ENCODE peak calls at places on chromosomes 16 and 17, in nine cellular contexts. X is activated naive CD4-positive, alpha-beta T cell; D is cortex of kidney; A is naive B cell; G is posterior vena cava; U is HS-27A; K is HS-5; S is left cardiac atrium; R is mesenchymal stem cell. J is an unnamed sample.

GRCh38 chr17:73744411-73744810 is 100.2 kb upstream of the SDK2 start:
- DNase-seq in X (no peak), D (no peak), A (no peak), G (no peak), U (no peak), K (no peak), S (no peak), R (no peak), J (no peak)

GRCh38 chr16:21946889-21947635 is 6.1 kb upstream of the UQCRC2 start:
- DNase-seq in X (no peak), D (no peak), A (no peak), G (no peak), U (no peak), K (no peak), S (no peak), R (no peak), J (no peak)

GRCh38 chr16:53892155-53892554 is 188.2 kb downstream of the FTO start:
- DNase-seq in X (no peak), D (no peak), A (no peak), G (no peak), U (no peak), K (peak), S (peak), R (peak), J (peak)

GRCh38 chr17:82065193-82065637 is 389 bp downstream of the DUS1L start:
- DNase-seq in X (no peak), D (no peak), A (no peak), G (no peak), U (no peak), K (no peak), S (no peak), R (peak), J (no peak)

GRCh38 chr17:70426752-70427151 is 257.4 kb downstream of the KCNJ2 start:
- DNase-seq in X (no peak), D (no peak), A (no peak), G (no peak), U (no peak), K (no peak), S (no peak), R (no peak), J (no peak)

GRCh38 chr17:49987681-49988441 is 7.2 kb downstream of the DLX3 start:
- DNase-seq in X (no peak), D (no peak), A (no peak), G (peak), U (no peak), K (no peak), S (no peak), R (no peak), J (no peak)

GRCh38 chr16:50467559-50467942 is 80.6 kb upstream of the NKD1 start:
- DNase-seq in X (no peak), D (no peak), A (no peak), G (no peak), U (no peak), K (no peak), S (no peak), R (no peak), J (no peak)

GRCh38 chr17:78829477-78829876 is 11.1 kb downstream of the USP36 start:
- DNase-seq in X (no peak), D (no peak), A (no peak), G (no peak), U (no peak), K (no peak), S (no peak), R (no peak), J (no peak)

GRCh38 chr17:3750926-3751325 is 27.2 kb downstream of the HASPIN start:
- DNase-seq in X (no peak), D (no peak), A (no peak), G (peak), U (no peak), K (no peak), S (no peak), R (no peak), J (no peak)

GRCh38 chr16:85755929-85756768 is 5.3 kb upstream of the C16orf74 start:
- DNase-seq in X (no peak), D (no peak), A (peak), G (no peak), U (no peak), K (no peak), S (no peak), R (peak), J (peak)

GRCh38 chr16:11896776-11897175 is 19.0 kb downstream of the GSPT1 start:
- DNase-seq in X (no peak), D (no peak), A (no peak), G (no peak), U (peak), K (peak), S (no peak), R (peak), J (no peak)

GRCh38 chr17:17846645-17847044 is 9.9 kb upstream of the SREBF1 start:
- DNase-seq in X (no peak), D (no peak), A (no peak), G (no peak), U (no peak), K (no peak), S (no peak), R (no peak), J (no peak)

GRCh38 chr16:81116285-81116684 is 20.1 kb upstream of the GCSH start:
- DNase-seq in X (no peak), D (no peak), A (no peak), G (no peak), U (no peak), K (no peak), S (no peak), R (no peak), J (no peak)

GRCh38 chr16:6018848-6019489 is 921.4 kb upstream of the EEF2KMT start:
- DNase-seq in X (no peak), D (no peak), A (no peak), G (no peak), U (no peak), K (no peak), S (no peak), R (no peak), J (no peak)

GRCh38 chr16:86087561-86088230 is 188.7 kb downstream of the IRF8 start:
- DNase-seq in X (no peak), D (no peak), A (no peak), G (peak), U (no peak), K (no peak), S (no peak), R (no peak), J (no peak)

GRCh38 chr17:29010129-29010528 is 4.3 kb upstream of the SEZ6 start:
- DNase-seq in X (no peak), D (no peak), A (no peak), G (peak), U (no peak), K (no peak), S (no peak), R (no peak), J (no peak)

GRCh38 chr17:40497704-40498103 is 3.7 kb downstream of the TNS4 start:
- DNase-seq in X (no peak), D (no peak), A (no peak), G (no peak), U (no peak), K (no peak), S (no peak), R (no peak), J (no peak)

GRCh38 chr17:17839792-17840707 is 3.3 kb upstream of the SREBF1 start:
- DNase-seq in X (peak), D (no peak), A (peak), G (peak), U (peak), K (peak), S (peak), R (peak), J (peak)

GRCh38 chr16:52569296-52569695 is 22.4 kb upstream of the TOX3 start:
- DNase-seq in X (no peak), D (no peak), A (no peak), G (no peak), U (no peak), K (no peak), S (no peak), R (no peak), J (no peak)

GRCh38 chr16:87956771-87957279 is 5.6 kb downstream of the BANP start:
- DNase-seq in X (no peak), D (no peak), A (no peak), G (no peak), U (no peak), K (no peak), S (no peak), R (peak), J (peak)

GRCh38 chr17:47948706-47949196 is 7.4 kb downstream of the PNPO start:
- DNase-seq in X (no peak), D (no peak), A (no peak), G (no peak), U (no peak), K (no peak), S (no peak), R (no peak), J (no peak)

GRCh38 chr17:49390548-49391324 is 23.9 kb downstream of the PHB1 start:
- DNase-seq in X (no peak), D (no peak), A (peak), G (no peak), U (no peak), K (no peak), S (no peak), R (peak), J (peak)

GRCh38 chr17:57110579-57111367 is 25.7 kb downstream of the AKAP1 start:
- DNase-seq in X (no peak), D (no peak), A (no peak), G (no peak), U (no peak), K (no peak), S (no peak), R (peak), J (no peak)

GRCh38 chr16:79334127-79334526 is 266.4 kb downstream of the MAF start:
- DNase-seq in X (no peak), D (no peak), A (no peak), G (no peak), U (no peak), K (no peak), S (no peak), R (no peak), J (peak)

GRCh38 chr17:2689411-2690164 is 22.0 kb downstream of the CLUH start:
- DNase-seq in X (no peak), D (no peak), A (no peak), G (peak), U (no peak), K (no peak), S (no peak), R (no peak), J (no peak)

GRCh38 chr16:12629271-12629670 is 174.4 kb downstream of the CPPED1 start:
- DNase-seq in X (no peak), D (no peak), A (no peak), G (no peak), U (no peak), K (no peak), S (no peak), R (no peak), J (no peak)

GRCh38 chr16:66580605-66581209 is 1.4 kb downstream of the CMTM2 start:
- DNase-seq in X (no peak), D (no peak), A (no peak), G (no peak), U (peak), K (no peak), S (no peak), R (peak), J (no peak)

GRCh38 chr17:30243568-30243967 is 8.1 kb upstream of the SLC6A4 start:
- DNase-seq in X (no peak), D (no peak), A (no peak), G (no peak), U (no peak), K (no peak), S (no peak), R (no peak), J (no peak)

GRCh38 chr16:51839697-51840462 is 688.8 kb upstream of the SALL1 start:
- DNase-seq in X (no peak), D (no peak), A (no peak), G (no peak), U (peak), K (no peak), S (no peak), R (peak), J (no peak)